ENCODE peak calls at places on chromosomes 3 and 15, in seven cellular contexts. Y is ovary, Q is astrocyte of the spinal cord, P is kidney, E is WTC11, H is activated B cell treated with CpG ODN at 0.5 μM for 24 hours, G is GM13976. D is an unnamed sample.

GRCh38 chr3:170128259-170128976 is 53.1 kb downstream of the PHC3 start:
- DNase-seq in Y (no peak), Q (no peak), P (no peak), E (no peak), H (no peak), G (peak), D (peak)

GRCh38 chr3:145243875-145244274 is 917.1 kb downstream of the PLOD2 start:
- DNase-seq in Y (no peak), Q (peak), P (no peak), E (no peak), H (no peak), G (no peak), D (no peak)

GRCh38 chr15:62067448-62068044 is 769 bp downstream of the C2CD4A start:
- DNase-seq in Y (peak), Q (no peak), P (peak), E (peak), H (no peak), G (peak), D (peak)

GRCh38 chr3:43017038-43017437 is 37.9 kb downstream of the GASK1A start:
- DNase-seq in Y (no peak), Q (no peak), P (no peak), E (no peak), H (no peak), G (no peak), D (no peak)

GRCh38 chr3:124813541-124813940 is 73.6 kb downstream of the ITGB5 start:
- DNase-seq in Y (no peak), Q (no peak), P (no peak), E (no peak), H (no peak), G (no peak), D (no peak)

GRCh38 chr3:187935623-187936156 is 190.4 kb upstream of the BCL6 start:
- DNase-seq in Y (no peak), Q (no peak), P (no peak), E (no peak), H (peak), G (peak), D (peak)

GRCh38 chr3:5103743-5104142 is 18.3 kb upstream of the ARL8B start:
- DNase-seq in Y (no peak), Q (no peak), P (no peak), E (no peak), H (no peak), G (no peak), D (no peak)

GRCh38 chr3:130263708-130264107 is 81.8 kb upstream of the COL6A5 start:
- DNase-seq in Y (no peak), Q (no peak), P (peak), E (no peak), H (no peak), G (no peak), D (no peak)

DNA sequence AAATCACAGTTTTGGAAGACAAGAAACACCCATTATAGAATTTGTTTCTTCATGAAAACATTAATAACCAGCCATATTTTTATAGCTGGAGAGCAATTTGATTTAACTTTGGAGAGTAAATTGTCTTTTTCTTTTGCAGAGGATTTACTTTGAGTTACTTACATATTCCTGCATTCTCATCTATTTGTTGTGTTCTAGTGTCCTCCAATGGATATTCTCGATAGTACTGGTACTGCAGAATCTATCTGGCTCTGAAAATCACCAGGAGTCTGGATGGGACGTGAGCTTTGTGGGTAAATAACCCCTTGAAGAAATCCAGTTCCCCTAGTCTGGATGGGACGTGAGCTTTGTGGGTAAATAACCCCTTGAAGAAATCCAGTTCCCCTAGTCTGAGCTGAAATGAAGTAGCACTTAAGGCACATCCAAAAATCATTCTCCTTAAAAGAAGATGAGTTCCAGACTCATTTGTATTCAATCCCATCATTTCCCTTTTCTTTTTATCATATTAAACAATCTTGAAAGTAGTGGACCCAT is 294.1 kb upstream of the UBE2E2 start:
- DNase-seq in Y (no peak), Q (no peak), P (no peak), E (no peak), H (no peak), G (no peak), D (no peak)
- TF ChIP-seq CTCF in Y (no peak), Q (no peak), P (no peak), E (no peak), H (no peak), G (no peak), D (no peak)

DNA sequence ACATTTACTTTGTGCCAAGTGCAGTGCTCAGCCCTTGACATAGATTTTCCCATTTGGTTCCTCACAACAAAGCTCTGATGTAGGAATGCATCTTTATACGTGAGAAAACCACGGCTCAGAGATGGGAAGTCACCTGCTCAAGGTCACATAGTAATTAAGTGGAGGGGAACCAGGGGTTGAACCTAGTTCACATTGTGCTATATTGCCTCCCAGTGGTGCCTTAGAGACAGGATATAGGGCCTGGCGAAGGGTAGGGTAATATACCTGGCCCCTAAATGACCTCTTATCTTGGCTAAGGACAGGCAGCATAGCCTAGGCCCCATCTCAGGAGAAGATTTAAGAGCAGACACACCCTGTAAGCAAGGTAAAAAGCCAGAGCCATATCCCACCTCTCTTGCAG is 71.5 kb downstream of the FOXP1 start:
- DNase-seq in Y (no peak), Q (no peak), P (no peak), E (peak), H (no peak), G (peak), D (peak)
- TF ChIP-seq CTCF in Y (no peak), Q (no peak), P (no peak), E (peak), H (no peak), G (no peak), D (peak)

DNA sequence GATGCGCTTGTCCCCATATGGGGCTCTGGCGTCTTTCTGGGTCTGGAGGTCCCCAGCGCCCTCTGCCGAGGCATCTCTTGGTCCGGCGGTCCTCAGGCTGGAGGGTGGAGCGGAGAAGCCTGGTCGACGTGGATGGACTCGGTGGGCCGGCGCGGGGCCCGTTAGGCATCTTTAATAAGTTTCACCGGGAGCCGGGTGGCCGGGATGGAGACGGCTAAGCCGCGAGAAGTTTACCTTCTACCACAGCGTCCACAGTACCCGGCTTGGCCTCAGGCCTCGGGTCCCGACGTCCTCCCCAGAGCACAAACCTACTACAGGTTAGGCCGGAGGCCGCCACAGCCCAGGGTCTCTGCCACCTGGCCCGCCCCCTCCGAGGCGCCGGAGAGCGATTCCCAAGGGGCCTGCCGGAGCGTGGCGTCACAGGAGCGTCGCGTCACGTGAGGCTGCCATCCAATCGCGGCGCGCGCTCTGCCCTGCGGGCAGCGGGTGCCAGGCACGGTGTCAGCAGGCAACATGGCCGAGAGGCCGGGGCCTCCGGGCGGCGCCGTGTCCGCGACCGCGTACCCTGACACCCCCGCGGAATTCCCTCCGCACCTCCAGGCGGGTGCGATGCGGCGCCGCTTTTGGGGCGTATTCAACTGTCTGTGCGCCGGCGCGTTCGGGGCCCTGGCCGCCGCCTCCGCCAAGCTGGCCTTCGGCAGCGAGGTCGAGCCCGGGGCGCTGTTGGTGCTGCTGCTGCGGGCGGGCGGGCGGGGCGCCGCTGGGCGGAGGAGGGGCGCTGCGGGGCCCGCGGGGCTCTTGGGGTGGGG is at the start of gene TMEM42:
- DNase-seq in Y (peak), Q (peak), P (peak), E (peak), H (peak), G (peak), D (peak)
- TF ChIP-seq CTCF in Y (no peak), Q (peak), P (peak), E (no peak), H (no peak), G (peak), D (peak)

DNA sequence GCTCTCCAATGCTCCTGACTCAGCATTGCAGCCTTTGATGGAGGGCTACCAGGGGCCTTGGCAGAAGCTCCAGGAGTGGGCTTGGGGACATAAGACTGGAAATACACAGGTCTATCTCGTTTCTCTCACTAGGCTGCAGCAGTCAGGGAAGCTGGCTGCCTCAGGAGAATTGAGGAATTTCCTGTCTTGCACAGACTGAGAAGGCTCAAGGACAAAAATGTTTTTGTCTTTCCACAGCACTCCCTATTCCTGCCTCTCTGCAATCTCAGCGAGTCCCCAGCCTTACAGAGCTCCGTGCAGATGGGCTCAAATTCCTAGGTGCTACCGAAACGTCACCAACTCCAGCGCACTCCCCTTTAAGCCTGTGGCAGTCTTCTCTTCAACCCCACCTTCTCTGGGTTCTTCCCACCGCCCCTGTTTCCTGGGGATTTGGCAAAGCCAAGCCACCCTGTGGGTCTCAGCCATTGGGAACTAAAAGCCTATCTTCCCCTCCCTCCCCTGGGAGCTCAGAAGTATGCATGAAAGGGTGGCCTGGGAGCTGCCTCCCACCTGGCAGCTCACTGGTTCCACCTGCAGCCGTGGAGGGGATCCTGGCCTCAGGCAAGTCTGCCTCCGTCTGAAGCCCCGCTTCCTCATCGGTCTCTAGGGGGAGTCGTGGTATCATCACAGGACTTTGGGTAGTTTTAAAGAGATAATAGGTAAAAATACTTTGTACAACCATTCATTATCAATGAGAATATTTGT is 322.6 kb upstream of the FRG2C start:
- DNase-seq in Y (no peak), Q (no peak), P (no peak), E (peak), H (no peak), G (no peak), D (no peak)
- TF ChIP-seq CTCF in Y (no peak), Q (no peak), P (no peak), E (no peak), H (no peak), G (no peak), D (no peak)

GRCh38 chr15:87778358-87778757 is 478.2 kb downstream of the NTRK3 start:
- DNase-seq in Y (no peak), Q (no peak), P (no peak), E (peak), H (no peak), G (no peak), D (no peak)
- TF ChIP-seq CTCF in Y (no peak), Q (no peak), P (no peak), E (no peak), H (no peak), G (no peak), D (no peak)